ENCODE peak calls at places on chromosomes 5 and 9, in four cellular contexts. One of them, this sample, is unnamed.
A peak's percentile ranks its signal among the peaks of the same experiment; 100 is the strongest.

GRCh38 chr5:135239461-135240282 is 159.4 kb downstream of the MACROH2A1 start:
- DNase-seq in foreskin fibroblast: no peak
- DNase-seq in head of caudate nucleus: no peak
- DNase-seq in NCI-H146: no peak
- DNase-seq in this sample: no peak

GRCh38 chr5:40834391-40834848 is 602 bp downstream of the RPL37 start:
- DNase-seq in NCI-H146: peak; percentile 18
- DNase-seq in head of caudate nucleus: no peak
- DNase-seq in foreskin fibroblast: peak; percentile 31
- DNase-seq in this sample: no peak

GRCh38 chr5:56152437-56152836 is 80.7 kb downstream of the ANKRD55 start:
- DNase-seq in foreskin fibroblast: no peak
- DNase-seq in NCI-H146: no peak
- DNase-seq in head of caudate nucleus: no peak
- DNase-seq in this sample: no peak

GRCh38 chr5:138178516-138179276 is at the start of the genes BRD8 and KIF20A:
- DNase-seq in NCI-H146: peak; percentile 94
- DNase-seq in foreskin fibroblast: peak; percentile 97
- DNase-seq in head of caudate nucleus: peak; percentile 93
- DNase-seq in this sample: peak; percentile 96

GRCh38 chr5:98454904-98455303 is 318.6 kb upstream of the RGMB start:
- DNase-seq in foreskin fibroblast: peak; percentile 93
- DNase-seq in NCI-H146: no peak
- DNase-seq in head of caudate nucleus: no peak
- DNase-seq in this sample: peak; percentile 95

GRCh38 chr5:111254613-111255012 is 30.4 kb downstream of the CAMK4 start:
- DNase-seq in foreskin fibroblast: no peak
- DNase-seq in NCI-H146: no peak
- DNase-seq in head of caudate nucleus: no peak
- DNase-seq in this sample: no peak

GRCh38 chr9:76342862-76343261 is 51.4 kb downstream of the RFK start:
- DNase-seq in head of caudate nucleus: no peak
- DNase-seq in foreskin fibroblast: no peak
- DNase-seq in NCI-H146: no peak
- DNase-seq in this sample: no peak

GRCh38 chr9:77271023-77271690 is 93.8 kb downstream of the VPS13A start:
- DNase-seq in foreskin fibroblast: no peak
- DNase-seq in head of caudate nucleus: no peak
- DNase-seq in NCI-H146: no peak
- DNase-seq in this sample: no peak

GRCh38 chr5:164934561-164934960 is 1429.1 kb downstream of the MAT2B start:
- DNase-seq in NCI-H146: no peak
- DNase-seq in foreskin fibroblast: no peak
- DNase-seq in head of caudate nucleus: no peak
- DNase-seq in this sample: no peak

GRCh38 chr5:170481839-170482238 is 22.0 kb upstream of the KCNIP1 start:
- DNase-seq in NCI-H146: no peak
- DNase-seq in head of caudate nucleus: no peak
- DNase-seq in foreskin fibroblast: no peak
- DNase-seq in this sample: no peak

GRCh38 chr5:135488727-135489465 is 36.7 kb upstream of the TIFAB start:
- DNase-seq in foreskin fibroblast: peak; percentile 96
- DNase-seq in NCI-H146: peak; percentile 90
- DNase-seq in head of caudate nucleus: no peak
- DNase-seq in this sample: peak; percentile 30

This sample was measured in HS-5.